ENCODE peak calls at places on chromosomes 7 and 10, in seven cellular contexts. Z, M, P, N, E, L and A are unnamed samples.

GRCh38 chr7:98745722-98746318 is 124.0 kb downstream of the TMEM130 start:
- DNase-seq in Z (no peak), M (peak; percentile 55), P (no peak), N (peak; percentile 30), E (peak; percentile 25), L (peak; percentile 61), A (peak; percentile 61)

GRCh38 chr10:130631139-130631864 is 495.1 kb downstream of the GLRX3 start:
- DNase-seq in Z (no peak), M (no peak), P (no peak), N (no peak), E (no peak), L (no peak), A (no peak)

GRCh38 chr7:131374821-131375220 is 47.1 kb downstream of the MKLN1 start:
- DNase-seq in Z (no peak), M (no peak), P (no peak), N (no peak), E (no peak), L (no peak), A (no peak)

GRCh38 chr10:24096281-24096680 is 112.7 kb upstream of the KIAA1217 start:
- DNase-seq in Z (no peak), M (no peak), P (no peak), N (no peak), E (no peak), L (no peak), A (no peak)

GRCh38 chr7:106824458-106824857 is 40.6 kb upstream of the PIK3CG start:
- DNase-seq in Z (no peak), M (no peak), P (no peak), N (peak; percentile 29), E (no peak), L (peak; percentile 86), A (peak; percentile 99)

GRCh38 chr7:117659453-117660086 is 179.7 kb downstream of the CFTR start:
- DNase-seq in Z (no peak), M (peak; percentile 47), P (no peak), N (peak; percentile 44), E (no peak), L (no peak), A (no peak)

GRCh38 chr7:24504871-24505270 is 68.4 kb upstream of the PALS2 start:
- DNase-seq in Z (no peak), M (no peak), P (no peak), N (no peak), E (no peak), L (no peak), A (no peak)

GRCh38 chr7:50633414-50633710 is 68.2 kb upstream of the DDC start:
- DNase-seq in Z (no peak), M (peak; percentile 32), P (no peak), N (no peak), E (no peak), L (peak; percentile 24), A (no peak)

GRCh38 chr10:69869291-69869841 is 67.7 kb downstream of the COL13A1 start:
- DNase-seq in Z (peak; percentile 64), M (peak; percentile 87), P (no peak), N (peak; percentile 56), E (no peak), L (peak; percentile 74), A (peak; percentile 78)

GRCh38 chr7:94701555-94701973 is 45.6 kb upstream of the SGCE start:
- DNase-seq in Z (no peak), M (peak; percentile 91), P (no peak), N (peak; percentile 84), E (no peak), L (peak; percentile 90), A (peak; percentile 73)

GRCh38 chr7:143394777-143395176 is 13.6 kb downstream of the ZYX start:
- DNase-seq in Z (no peak), M (no peak), P (no peak), N (no peak), E (no peak), L (no peak), A (no peak)

GRCh38 chr7:108372601-108373000 is 83.6 kb downstream of the NRCAM start:
- DNase-seq in Z (no peak), M (peak; percentile 35), P (no peak), N (no peak), E (no peak), L (no peak), A (no peak)

GRCh38 chr7:2005746-2006145 is 227.0 kb downstream of the MAD1L1 start:
- DNase-seq in Z (no peak), M (no peak), P (no peak), N (no peak), E (no peak), L (no peak), A (no peak)